ENCODE peak calls at places on chromosomes 16 and 17, in four cellular contexts. Y is EL, F is lung microvascular endothelial cell, E is HFF-Myc. D is an unnamed sample.

GRCh38 chr17:57356722-57357391 is 100.5 kb downstream of the MSI2 start:
- DNase-seq in Y (no peak), E (no peak), F (peak; percentile 38), D (no peak)

GRCh38 chr17:80919331-80920284 is 72.0 kb upstream of the CHMP6 start:
- DNase-seq in Y (no peak), F (no peak), E (no peak), D (no peak)

GRCh38 chr17:11122908-11123307 is 118.1 kb upstream of the SHISA6 start:
- DNase-seq in E (no peak), F (no peak), Y (no peak), D (no peak)

GRCh38 chr17:53061446-53061845 is 761.3 kb upstream of the KIF2B start:
- DNase-seq in F (no peak), E (no peak), Y (no peak), D (no peak)

GRCh38 chr16:75074415-75074793 is 42.2 kb downstream of the LDHD start:
- DNase-seq in E (no peak), F (no peak), Y (no peak), D (no peak)

GRCh38 chr16:58638148-58639036 is 8.8 kb upstream of the CNOT1 start:
- DNase-seq in Y (peak; percentile 89), E (peak; percentile 74), F (peak; percentile 59), D (peak; percentile 87)

GRCh38 chr16:49427771-49428170 is 54.2 kb downstream of the C16orf78 start:
- DNase-seq in F (no peak), Y (no peak), E (no peak), D (no peak)

GRCh38 chr17:39231091-39231561 is 5.4 kb upstream of the STAC2 start:
- DNase-seq in Y (no peak), F (no peak), E (no peak), D (no peak)

GRCh38 chr16:27318399-27319256 is 4.9 kb downstream of the IL4R start:
- DNase-seq in F (peak; percentile 39), E (no peak), Y (no peak), D (no peak)

GRCh38 chr17:68289473-68289872 is 1.5 kb downstream of the SLC16A6 start:
- DNase-seq in Y (no peak), E (no peak), F (no peak), D (no peak)

GRCh38 chr16:79801550-79802090 is 201.1 kb upstream of the MAF start:
- DNase-seq in Y (no peak), F (no peak), E (no peak), D (peak; percentile 2)

GRCh38 chr17:40306395-40306794 is 2.6 kb upstream of the RARA start:
- DNase-seq in Y (peak; percentile 62), E (no peak), F (no peak), D (no peak)

GRCh38 chr17:57187391-57187790 is 68.9 kb upstream of the MSI2 start:
- DNase-seq in F (no peak), E (no peak), Y (no peak), D (no peak)

GRCh38 chr17:71993363-71993762 is 127.5 kb upstream of the SOX9 start:
- DNase-seq in E (no peak), F (no peak), Y (no peak), D (no peak)

GRCh38 chr17:7438050-7438614 is 1.2 kb upstream of the FGF11 start:
- DNase-seq in Y (peak; percentile 44), E (no peak), F (no peak), D (no peak)